ENCODE peak calls at places on chromosomes 1 and 21, in ten cellular contexts. B, K, U, E, M, L, Q, G, D and O are unnamed samples. For H3K9me3, the result is how much of the 10 kb centered on the place peaks cover.

GRCh38 chr1:180527270-180527669 is 24.9 kb upstream of the ACBD6 start:
- DNase-seq in U (peak), Q (no peak), M (no peak), B (no peak), L (no peak), D (no peak), G (peak), K (no peak), E (no peak), O (peak)

GRCh38 chr1:27359822-27360158 is 7.0 kb downstream of the MAP3K6 start:
- DNase-seq in D (no peak), E (no peak), G (no peak), B (no peak), U (no peak), Q (no peak), L (no peak), M (no peak), K (no peak), O (no peak)

GRCh38 chr21:27802816-27803475 is 836.1 kb upstream of the ADAMTS5 start:
- DNase-seq in K (peak), L (no peak), M (peak), U (peak), D (no peak), E (peak), B (no peak), Q (no peak), G (peak), O (peak)

GRCh38 chr1:13832536-13832935 is 132.5 kb downstream of the PRDM2 start:
- DNase-seq in B (no peak), E (no peak), G (no peak), M (no peak), U (no peak), Q (no peak), D (no peak), L (no peak), K (no peak), O (no peak)

GRCh38 chr1:84668185-84668584 is 22.1 kb downstream of the SSX2IP start:
- DNase-seq in E (no peak), B (no peak), L (no peak), U (no peak), D (no peak), Q (no peak), M (no peak), G (peak), K (peak), O (no peak)

GRCh38 chr1:209827384-209828261 is at the start of gene UTP25:
- DNase-seq in L (peak), K (peak), B (peak), D (peak), M (peak), E (peak), U (peak), Q (peak), G (peak), O (peak)

GRCh38 chr21:44955803-44956175 is 16.0 kb downstream of the SLX9 start:
- DNase-seq in M (no peak), L (no peak), E (no peak), Q (no peak), B (peak), K (no peak), D (no peak), G (no peak), U (no peak), O (no peak)

GRCh38 chr21:20662523-20662922 is 335.7 kb upstream of the NCAM2 start:
- DNase-seq in L (no peak), M (no peak), D (no peak), B (no peak), G (peak), Q (no peak), E (no peak), U (no peak), K (no peak), O (no peak)

GRCh38 chr21:33042812-33043211 is 17.1 kb downstream of the OLIG2 start:
- DNase-seq in Q (no peak), M (no peak), K (no peak), E (no peak), L (no peak), U (peak), D (peak), G (no peak), B (no peak), O (no peak)

GRCh38 chr21:41369105-41369914 is 7.5 kb downstream of the MX2 start:
- DNase-seq in K (peak), U (no peak), Q (no peak), G (no peak), E (no peak), M (no peak), B (peak), L (peak), D (no peak), O (no peak)

GRCh38 chr1:222301653-222302052 is 246.3 kb downstream of the HHIPL2 start:
- DNase-seq in E (no peak), M (no peak), B (no peak), D (no peak), U (peak), L (no peak), K (no peak), G (no peak), Q (no peak), O (no peak)

GRCh38 chr1:222299524-222299923 is 248.4 kb downstream of the HHIPL2 start:
- DNase-seq in U (no peak), D (no peak), K (no peak), M (no peak), B (no peak), Q (no peak), L (no peak), E (no peak), G (no peak), O (no peak)
- TF ChIP-seq POLR2A in U (no peak), D (no peak), K (no peak), M (no peak), B (no peak), Q (no peak), L (no peak), E (no peak), G (no peak), O (no peak)

GRCh38 chr1:44786841-44787426 is 1.0 kb downstream of the BEST4 start:
- DNase-seq in B (no peak), G (no peak), L (no peak), K (no peak), E (no peak), Q (no peak), M (no peak), D (no peak), U (no peak), O (no peak)

GRCh38 chr1:44787506-44787905 is 464 bp downstream of the BEST4 start:
- DNase-seq in K (no peak), B (no peak), D (no peak), L (no peak), M (no peak), E (no peak), G (no peak), Q (no peak), U (no peak), O (no peak)

GRCh38 chr1:44786138-44786840 is 1.7 kb downstream of the BEST4 start:
- DNase-seq in M (peak), G (peak), U (peak), Q (peak), L (peak), D (peak), E (peak), K (no peak), B (peak), O (peak)

GRCh38 chr1:44785501-44786137 is 2.4 kb downstream of the BEST4 start:
- DNase-seq in D (no peak), M (no peak), Q (no peak), K (no peak), E (no peak), L (no peak), B (no peak), G (no peak), U (no peak), O (no peak)

DNA sequence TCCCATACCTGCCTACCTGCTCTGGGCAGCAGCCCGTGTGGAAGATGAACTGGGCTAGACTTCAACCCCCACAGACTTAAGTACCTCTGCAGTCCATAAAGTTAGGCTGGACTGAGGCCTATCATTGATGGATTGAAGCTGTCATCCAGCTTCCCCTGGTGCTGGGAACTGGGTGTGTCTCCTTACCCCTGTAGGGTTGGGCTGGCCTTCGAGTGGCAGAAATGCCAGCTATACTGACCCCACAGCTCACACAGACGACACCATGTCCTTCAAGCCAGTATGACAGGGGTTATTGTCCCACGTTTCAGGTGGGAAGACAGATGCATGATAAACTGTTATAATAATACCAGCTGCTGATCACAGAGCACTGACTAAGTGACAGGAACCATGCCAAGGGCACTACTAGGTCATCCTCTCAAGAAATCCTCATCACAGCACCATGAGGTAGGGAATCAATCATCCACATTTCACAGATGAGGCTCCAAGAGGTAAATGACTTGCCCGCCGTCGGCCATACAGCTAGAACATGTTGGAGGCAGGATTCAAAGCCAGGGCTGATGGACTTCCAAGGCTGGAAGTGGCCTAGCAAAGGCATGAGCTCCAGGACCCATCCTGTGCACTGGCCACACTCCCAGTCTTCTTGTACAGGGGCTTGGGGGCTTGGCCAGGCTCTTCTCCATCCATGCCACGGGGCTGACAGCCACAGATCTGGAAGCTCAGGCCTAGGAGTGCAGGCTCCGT is at the start of gene BEST4:
- DNase-seq in B (no peak), L (no peak), E (no peak), Q (no peak), M (no peak), K (no peak), G (no peak), D (no peak), U (no peak), O (no peak)
- H3K4me3 ChIP-seq in B (no peak), L (no peak), E (no peak), Q (no peak), M (no peak), K (no peak), G (no peak), D (no peak), U (no peak), O (no peak)

GRCh38 chr1:246987083-246987690 is 20.7 kb downstream of the ZNF695 start:
- DNase-seq in B (no peak), U (no peak), D (no peak), K (no peak), G (no peak), E (no peak), Q (no peak), L (no peak), M (no peak), O (no peak)

GRCh38 chr1:246988316-246988715 is 19.5 kb downstream of the ZNF695 start:
- DNase-seq in U (no peak), L (no peak), K (no peak), B (no peak), G (no peak), E (no peak), D (no peak), Q (no peak), M (no peak), O (no peak)

DNA sequence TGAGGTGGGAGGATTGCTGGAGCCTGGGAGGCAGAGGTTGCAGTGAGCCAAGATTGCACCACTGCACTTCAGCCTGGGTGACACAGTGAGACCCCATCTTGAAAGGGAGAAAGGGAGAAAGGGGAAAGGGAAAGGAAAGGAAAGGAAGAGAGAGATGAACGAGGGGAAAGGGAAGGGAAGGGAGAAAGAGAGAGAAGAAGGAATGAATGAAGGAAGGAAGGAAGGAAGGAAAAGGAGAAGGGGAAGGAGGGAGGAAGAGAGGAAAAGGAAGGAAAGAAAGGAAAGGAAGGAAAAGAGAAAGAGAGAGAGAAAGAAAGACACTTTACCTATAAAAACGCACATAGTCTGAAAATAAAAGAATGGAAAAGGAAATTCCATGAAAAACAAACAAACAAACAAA is 18.0 kb downstream of the ZNF695 start:
- DNase-seq in K (no peak), L (no peak), E (no peak), D (no peak), U (no peak), M (no peak), Q (no peak), B (no peak), G (no peak), O (no peak)
- H3K9me3 ChIP-seq in K (under half), L (under half), E (half or more), D (half or more), U (under half), M (under half), Q (half or more), B (half or more), G (under half), O (under half)

GRCh38 chr1:41347276-41347675 is 14.0 kb upstream of the FOXO6 start:
- DNase-seq in G (no peak), D (no peak), B (no peak), L (no peak), E (no peak), K (no peak), U (no peak), M (no peak), Q (peak), O (no peak)
- TF ChIP-seq POLR2A in G (no peak), D (no peak), B (no peak), L (no peak), E (no peak), K (no peak), U (no peak), M (no peak), Q (no peak), O (no peak)

DNA sequence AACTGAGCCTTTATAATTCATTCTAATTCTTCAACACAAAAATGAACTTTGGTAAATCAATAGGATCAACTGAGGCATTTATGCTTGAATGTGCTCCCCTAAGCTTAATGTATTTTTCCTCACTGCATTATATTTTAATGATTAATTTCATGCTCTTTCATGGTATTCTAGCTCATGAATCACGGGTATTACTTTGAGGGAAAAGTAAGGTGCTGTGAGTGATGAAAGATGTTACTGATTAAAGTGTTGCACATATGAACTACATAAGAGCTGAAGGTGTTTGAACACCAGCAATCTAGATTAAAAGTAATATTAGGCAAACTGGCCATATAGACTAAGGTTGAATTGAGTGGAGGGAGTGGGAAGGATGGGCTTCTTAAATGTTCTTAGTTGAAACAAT is 1.9 kb downstream of the DPYD start:
- DNase-seq in G (no peak), B (no peak), Q (no peak), U (no peak), K (no peak), E (no peak), M (no peak), D (no peak), L (no peak), O (no peak)
- H3K4me3 ChIP-seq in G (no peak), B (peak), Q (peak), U (peak), K (no peak), E (no peak), M (peak), D (no peak), L (peak), O (no peak)

GRCh38 chr1:93810316-93810715 is 68.7 kb downstream of the DNTTIP2 start:
- DNase-seq in Q (no peak), U (peak), G (no peak), B (no peak), E (no peak), L (no peak), M (no peak), D (no peak), K (no peak), O (no peak)

GRCh38 chr1:93807301-93807930 is 71.6 kb downstream of the DNTTIP2 start:
- DNase-seq in L (no peak), D (no peak), E (no peak), M (no peak), B (no peak), G (no peak), Q (no peak), K (no peak), U (peak), O (no peak)

GRCh38 chr1:93804412-93804811 is 74.6 kb downstream of the DNTTIP2 start:
- DNase-seq in G (no peak), B (no peak), L (no peak), U (peak), Q (no peak), D (no peak), K (no peak), E (no peak), M (no peak), O (no peak)

GRCh38 chr1:93801471-93801870 is 77.5 kb downstream of the DNTTIP2 start:
- DNase-seq in Q (no peak), K (no peak), M (no peak), L (no peak), D (no peak), G (no peak), U (peak), E (no peak), B (no peak), O (no peak)

GRCh38 chr1:93805027-93805426 is 74.0 kb downstream of the DNTTIP2 start:
- DNase-seq in E (no peak), K (no peak), D (no peak), G (no peak), Q (no peak), U (peak), M (no peak), B (no peak), L (no peak), O (no peak)
- H3K9me3 ChIP-seq in E (under half), K (under half), D (under half), G (under half), Q (under half), U (under half), M (under half), B (under half), L (under half), O (under half)

GRCh38 chr1:201955009-201955749 is at the start of gene TIMM17A:
- DNase-seq in L (peak), B (peak), K (peak), Q (peak), M (peak), D (peak), U (peak), E (peak), G (peak), O (peak)
- TF ChIP-seq POLR2A in L (peak), B (peak), K (peak), Q (peak), M (peak), D (peak), U (peak), E (peak), G (peak), O (peak)

GRCh38 chr21:43835061-43835460 is 30.0 kb upstream of the AGPAT3 start:
- DNase-seq in K (no peak), Q (no peak), D (no peak), E (no peak), B (no peak), L (no peak), U (no peak), G (no peak), M (no peak), O (no peak)
- H3K4me3 ChIP-seq in K (no peak), Q (no peak), D (no peak), E (no peak), B (no peak), L (no peak), U (no peak), G (no peak), M (no peak), O (no peak)